ENCODE peak calls at places on chromosome 22, in seven cellular contexts. One of them, this sample, is unnamed.
A peak's percentile ranks its signal among the peaks of the same experiment; 100 is the strongest.

GRCh38 chr22:35912668-35913067 is 116.0 kb downstream of the RBFOX2 start:
- DNase-seq in neural crest cell: no peak
- DNase-seq in A549: no peak
- DNase-seq in MV-4-11: no peak
- DNase-seq in anterior cingulate cortex: no peak
- DNase-seq in stimulated activated CD8-positive, alpha-beta memory T cell treated with anti-CD3 and anti-CD28 coated beads, Interleukin-7, amount 100 ng/mL, for 24 hours: no peak
- DNase-seq in ascending aorta: no peak
- DNase-seq in this sample: no peak

GRCh38 chr22:49964493-49965290 is 4.1 kb downstream of the PIM3 start:
- DNase-seq in stimulated activated CD8-positive, alpha-beta memory T cell treated with anti-CD3 and anti-CD28 coated beads, Interleukin-7, amount 100 ng/mL, for 24 hours: no peak
- DNase-seq in A549: no peak
- DNase-seq in MV-4-11: no peak
- DNase-seq in neural crest cell: no peak
- DNase-seq in ascending aorta: peak; percentile 8
- DNase-seq in anterior cingulate cortex: no peak
- DNase-seq in this sample: no peak

GRCh38 chr22:49330421-49331222 is 497.1 kb downstream of the BRD1 start:
- DNase-seq in neural crest cell: no peak
- DNase-seq in stimulated activated CD8-positive, alpha-beta memory T cell treated with anti-CD3 and anti-CD28 coated beads, Interleukin-7, amount 100 ng/mL, for 24 hours: no peak
- DNase-seq in ascending aorta: no peak
- DNase-seq in MV-4-11: no peak
- DNase-seq in A549: no peak
- DNase-seq in anterior cingulate cortex: no peak
- DNase-seq in this sample: no peak

GRCh38 chr22:49975543-49976389 is 15.2 kb downstream of the PIM3 start:
- DNase-seq in A549: no peak
- DNase-seq in anterior cingulate cortex: no peak
- DNase-seq in stimulated activated CD8-positive, alpha-beta memory T cell treated with anti-CD3 and anti-CD28 coated beads, Interleukin-7, amount 100 ng/mL, for 24 hours: no peak
- DNase-seq in neural crest cell: peak; percentile 9
- DNase-seq in MV-4-11: no peak
- DNase-seq in ascending aorta: no peak
- DNase-seq in this sample: no peak

GRCh38 chr22:40289991-40290459 is 56.3 kb upstream of the ADSL start:
- DNase-seq in A549: no peak
- DNase-seq in stimulated activated CD8-positive, alpha-beta memory T cell treated with anti-CD3 and anti-CD28 coated beads, Interleukin-7, amount 100 ng/mL, for 24 hours: peak; percentile 37
- DNase-seq in neural crest cell: no peak
- DNase-seq in anterior cingulate cortex: no peak
- DNase-seq in MV-4-11: peak; percentile 89
- DNase-seq in ascending aorta: no peak
- DNase-seq in this sample: no peak

GRCh38 chr22:46546466-46547178 is 9.2 kb upstream of the CELSR1 start:
- DNase-seq in stimulated activated CD8-positive, alpha-beta memory T cell treated with anti-CD3 and anti-CD28 coated beads, Interleukin-7, amount 100 ng/mL, for 24 hours: no peak
- DNase-seq in MV-4-11: no peak
- DNase-seq in neural crest cell: no peak
- DNase-seq in ascending aorta: no peak
- DNase-seq in A549: no peak
- DNase-seq in anterior cingulate cortex: peak; percentile 13
- DNase-seq in this sample: no peak

GRCh38 chr22:35344956-35345690 is 35.8 kb upstream of the HMOX1 start:
- DNase-seq in neural crest cell: no peak
- DNase-seq in MV-4-11: no peak
- DNase-seq in stimulated activated CD8-positive, alpha-beta memory T cell treated with anti-CD3 and anti-CD28 coated beads, Interleukin-7, amount 100 ng/mL, for 24 hours: no peak
- DNase-seq in ascending aorta: no peak
- DNase-seq in A549: no peak
- DNase-seq in anterior cingulate cortex: no peak
- DNase-seq in this sample: no peak

GRCh38 chr22:26416670-26417270 is 12.3 kb upstream of the ASPHD2 start:
- DNase-seq in MV-4-11: no peak
- DNase-seq in ascending aorta: no peak
- DNase-seq in stimulated activated CD8-positive, alpha-beta memory T cell treated with anti-CD3 and anti-CD28 coated beads, Interleukin-7, amount 100 ng/mL, for 24 hours: no peak
- DNase-seq in anterior cingulate cortex: no peak
- DNase-seq in neural crest cell: no peak
- DNase-seq in A549: no peak
- DNase-seq in this sample: no peak

GRCh38 chr22:33109532-33110148 is 51.5 kb upstream of the SYN3 start:
- DNase-seq in stimulated activated CD8-positive, alpha-beta memory T cell treated with anti-CD3 and anti-CD28 coated beads, Interleukin-7, amount 100 ng/mL, for 24 hours: no peak
- DNase-seq in ascending aorta: no peak
- DNase-seq in A549: no peak
- DNase-seq in neural crest cell: no peak
- DNase-seq in anterior cingulate cortex: no peak
- DNase-seq in MV-4-11: no peak
- DNase-seq in this sample: no peak

GRCh38 chr22:27116295-27116694 is 458.9 kb downstream of the MIAT start:
- DNase-seq in MV-4-11: no peak
- DNase-seq in anterior cingulate cortex: no peak
- DNase-seq in A549: no peak
- DNase-seq in neural crest cell: no peak
- DNase-seq in ascending aorta: no peak
- DNase-seq in stimulated activated CD8-positive, alpha-beta memory T cell treated with anti-CD3 and anti-CD28 coated beads, Interleukin-7, amount 100 ng/mL, for 24 hours: no peak
- DNase-seq in this sample: no peak

GRCh38 chr22:33919591-33920501 is at the start of gene LARGE1:
- DNase-seq in ascending aorta: no peak
- DNase-seq in neural crest cell: peak; percentile 34
- DNase-seq in anterior cingulate cortex: peak; percentile 15
- DNase-seq in A549: peak; percentile 11
- DNase-seq in stimulated activated CD8-positive, alpha-beta memory T cell treated with anti-CD3 and anti-CD28 coated beads, Interleukin-7, amount 100 ng/mL, for 24 hours: no peak
- DNase-seq in MV-4-11: no peak
- DNase-seq in this sample: peak; percentile 28

GRCh38 chr22:32920032-32920628 is 118.6 kb downstream of the TIMP3 start:
- DNase-seq in ascending aorta: no peak
- DNase-seq in MV-4-11: peak; percentile 95
- DNase-seq in A549: no peak
- DNase-seq in neural crest cell: no peak
- DNase-seq in anterior cingulate cortex: no peak
- DNase-seq in stimulated activated CD8-positive, alpha-beta memory T cell treated with anti-CD3 and anti-CD28 coated beads, Interleukin-7, amount 100 ng/mL, for 24 hours: no peak
- DNase-seq in this sample: peak; percentile 67

GRCh38 chr22:32828150-32828549 is 26.6 kb downstream of the TIMP3 start:
- DNase-seq in stimulated activated CD8-positive, alpha-beta memory T cell treated with anti-CD3 and anti-CD28 coated beads, Interleukin-7, amount 100 ng/mL, for 24 hours: no peak
- DNase-seq in A549: no peak
- DNase-seq in ascending aorta: no peak
- DNase-seq in anterior cingulate cortex: no peak
- DNase-seq in MV-4-11: no peak
- DNase-seq in neural crest cell: no peak
- DNase-seq in this sample: no peak

GRCh38 chr22:30183271-30183670 is 63.3 kb downstream of the LIF start:
- DNase-seq in anterior cingulate cortex: no peak
- DNase-seq in A549: no peak
- DNase-seq in ascending aorta: no peak
- DNase-seq in MV-4-11: no peak
- DNase-seq in stimulated activated CD8-positive, alpha-beta memory T cell treated with anti-CD3 and anti-CD28 coated beads, Interleukin-7, amount 100 ng/mL, for 24 hours: no peak
- DNase-seq in neural crest cell: no peak
- DNase-seq in this sample: no peak

GRCh38 chr22:48635825-48636224 is 1191.8 kb downstream of the BRD1 start:
- DNase-seq in neural crest cell: no peak
- DNase-seq in stimulated activated CD8-positive, alpha-beta memory T cell treated with anti-CD3 and anti-CD28 coated beads, Interleukin-7, amount 100 ng/mL, for 24 hours: no peak
- DNase-seq in ascending aorta: no peak
- DNase-seq in anterior cingulate cortex: no peak
- DNase-seq in A549: no peak
- DNase-seq in MV-4-11: no peak
- DNase-seq in this sample: no peak

GRCh38 chr22:45831394-45831793 is 145.6 kb downstream of the WNT7B start:
- DNase-seq in stimulated activated CD8-positive, alpha-beta memory T cell treated with anti-CD3 and anti-CD28 coated beads, Interleukin-7, amount 100 ng/mL, for 24 hours: no peak
- DNase-seq in anterior cingulate cortex: no peak
- DNase-seq in A549: no peak
- DNase-seq in ascending aorta: no peak
- DNase-seq in neural crest cell: no peak
- DNase-seq in MV-4-11: no peak
- DNase-seq in this sample: peak; percentile 8

GRCh38 chr22:20433686-20434241 is 3.9 kb downstream of the SCARF2 start:
- DNase-seq in ascending aorta: no peak
- DNase-seq in anterior cingulate cortex: no peak
- DNase-seq in MV-4-11: no peak
- DNase-seq in stimulated activated CD8-positive, alpha-beta memory T cell treated with anti-CD3 and anti-CD28 coated beads, Interleukin-7, amount 100 ng/mL, for 24 hours: no peak
- DNase-seq in neural crest cell: no peak
- DNase-seq in A549: no peak
- DNase-seq in this sample: no peak

GRCh38 chr22:32494971-32495370 is 20.4 kb downstream of the FBXO7 start:
- DNase-seq in neural crest cell: no peak
- DNase-seq in anterior cingulate cortex: no peak
- DNase-seq in stimulated activated CD8-positive, alpha-beta memory T cell treated with anti-CD3 and anti-CD28 coated beads, Interleukin-7, amount 100 ng/mL, for 24 hours: no peak
- DNase-seq in MV-4-11: no peak
- DNase-seq in A549: no peak
- DNase-seq in ascending aorta: no peak
- DNase-seq in this sample: no peak

GRCh38 chr22:21064917-21065864 is 19.4 kb downstream of the LRRC74B start:
- DNase-seq in neural crest cell: no peak
- DNase-seq in ascending aorta: no peak
- DNase-seq in anterior cingulate cortex: no peak
- DNase-seq in MV-4-11: no peak
- DNase-seq in A549: no peak
- DNase-seq in stimulated activated CD8-positive, alpha-beta memory T cell treated with anti-CD3 and anti-CD28 coated beads, Interleukin-7, amount 100 ng/mL, for 24 hours: no peak
- DNase-seq in this sample: no peak

GRCh38 chr22:35761037-35761436 is 43.4 kb downstream of the APOL5 start:
- DNase-seq in MV-4-11: no peak
- DNase-seq in anterior cingulate cortex: no peak
- DNase-seq in neural crest cell: no peak
- DNase-seq in A549: peak; percentile 15
- DNase-seq in ascending aorta: no peak
- DNase-seq in stimulated activated CD8-positive, alpha-beta memory T cell treated with anti-CD3 and anti-CD28 coated beads, Interleukin-7, amount 100 ng/mL, for 24 hours: no peak
- DNase-seq in this sample: no peak

This sample was measured in KBM-7.